ENCODE peak calls at places on chromosome 20, in eight cellular contexts. K is fibroblast of lung, W is DND-41, M is neural progenitor cell, O is left ventricle myocardium inferior, B is ascending aorta, V is hepatocyte, X is A549. I is an unnamed sample.

GRCh38 chr20:14984305-14984704 is 646.9 kb upstream of the FLRT3 start:
- DNase-seq in O (no peak), B (no peak), K (no peak), X (no peak), W (no peak), M (no peak), V (no peak), I (no peak)

GRCh38 chr20:41034239-41034638 is 5.6 kb downstream of the TOP1 start:
- DNase-seq in V (no peak), M (no peak), W (no peak), B (no peak), O (no peak), K (no peak), X (no peak), I (no peak)

GRCh38 chr20:33434434-33434833 is 9.1 kb downstream of the SNTA1 start:
- DNase-seq in W (no peak), O (no peak), B (no peak), X (no peak), M (no peak), V (no peak), K (no peak), I (no peak)

GRCh38 chr20:2693286-2693995 is 861 bp downstream of the EBF4 start:
- DNase-seq in M (peak), V (peak), W (no peak), K (peak), X (peak), B (peak), O (peak), I (peak)

GRCh38 chr20:53829086-53829703 is 235.6 kb upstream of the ZNF217 start:
- DNase-seq in B (no peak), M (no peak), X (peak), W (no peak), K (peak), V (peak), O (no peak), I (peak)

GRCh38 chr20:60694763-60695162 is 557.3 kb upstream of the CDH4 start:
- DNase-seq in M (no peak), O (no peak), V (no peak), X (no peak), B (no peak), K (peak), W (no peak), I (no peak)

GRCh38 chr20:25177890-25178321 is 17.6 kb upstream of the ENTPD6 start:
- DNase-seq in M (no peak), K (peak), V (no peak), X (no peak), W (no peak), B (no peak), O (no peak), I (no peak)

GRCh38 chr20:48847498-48848205 is 19.9 kb upstream of the PREX1 start:
- DNase-seq in M (no peak), O (no peak), B (no peak), V (no peak), K (no peak), X (no peak), W (no peak), I (no peak)

GRCh38 chr20:47347661-47348462 is 8.6 kb downstream of the ZMYND8 start:
- DNase-seq in B (no peak), V (no peak), X (no peak), K (no peak), M (no peak), W (no peak), O (no peak), I (no peak)

GRCh38 chr20:44231193-44231592 is 15.9 kb upstream of the GDAP1L1 start:
- DNase-seq in M (no peak), O (no peak), K (no peak), V (no peak), W (no peak), B (no peak), X (no peak), I (no peak)

GRCh38 chr20:40538126-40538525 is 150.9 kb downstream of the MAFB start:
- DNase-seq in B (no peak), W (no peak), X (no peak), K (no peak), O (no peak), V (no peak), M (no peak), I (no peak)

GRCh38 chr20:32546918-32547752 is 38.0 kb downstream of the NOL4L start:
- DNase-seq in M (no peak), B (no peak), O (no peak), V (no peak), X (no peak), W (no peak), K (no peak), I (no peak)

GRCh38 chr20:4468114-4468513 is 253.6 kb upstream of the PRND start:
- DNase-seq in X (no peak), M (no peak), V (no peak), W (no peak), K (no peak), B (no peak), O (no peak), I (no peak)

GRCh38 chr20:23047738-23048214 is 1.7 kb downstream of the THBD start:
- DNase-seq in M (peak), O (no peak), B (peak), W (no peak), X (no peak), V (no peak), K (no peak), I (no peak)

GRCh38 chr20:64055893-64056638 is 6.6 kb upstream of the SOX18 start:
- DNase-seq in V (peak), K (no peak), O (peak), W (no peak), B (no peak), X (no peak), M (peak), I (no peak)

GRCh38 chr20:63096681-63097335 is 90.0 kb upstream of the BHLHE23 start:
- DNase-seq in B (peak), O (peak), K (no peak), M (no peak), W (no peak), X (no peak), V (no peak), I (no peak)

GRCh38 chr20:49563015-49563980 is 4.6 kb downstream of the PTGIS start:
- DNase-seq in O (no peak), M (no peak), W (no peak), K (no peak), B (peak), V (no peak), X (no peak), I (no peak)

GRCh38 chr20:41141153-41141815 is 3.9 kb downstream of the PLCG1 start:
- DNase-seq in W (no peak), X (no peak), K (peak), V (no peak), M (no peak), O (peak), B (no peak), I (peak)

GRCh38 chr20:23132930-23133559 is 46.9 kb upstream of the CD93 start:
- DNase-seq in O (peak), K (no peak), M (no peak), B (no peak), V (no peak), X (no peak), W (peak), I (peak)

GRCh38 chr20:11529046-11529445 is 388.6 kb upstream of the BTBD3 start:
- DNase-seq in B (no peak), X (no peak), O (no peak), W (no peak), V (no peak), K (no peak), M (no peak), I (no peak)

GRCh38 chr20:6533828-6534388 is 233.6 kb upstream of the BMP2 start:
- DNase-seq in X (no peak), O (no peak), K (peak), W (no peak), M (peak), V (peak), B (no peak), I (peak)

GRCh38 chr20:35012227-35013069 is 56.8 kb downstream of the MYH7B start:
- DNase-seq in K (no peak), W (no peak), B (peak), X (no peak), M (no peak), V (no peak), O (no peak), I (peak)

GRCh38 chr20:44618318-44618731 is 33.2 kb downstream of the ADA start:
- DNase-seq in X (no peak), W (no peak), M (no peak), B (no peak), V (no peak), K (no peak), O (peak), I (no peak)

GRCh38 chr20:37956099-37956498 is 53.2 kb downstream of the VSTM2L start:
- DNase-seq in K (no peak), X (no peak), M (no peak), V (no peak), B (no peak), W (no peak), O (no peak), I (no peak)

GRCh38 chr20:61682998-61683681 is 382.5 kb downstream of the TAF4 start:
- DNase-seq in V (no peak), K (peak), B (no peak), M (no peak), W (no peak), O (no peak), X (no peak), I (no peak)

GRCh38 chr20:56411759-56412472 is at the start of gene CASS4:
- DNase-seq in K (peak), B (no peak), V (peak), X (no peak), W (no peak), O (no peak), M (no peak), I (peak)

GRCh38 chr20:38658879-38659612 is 57.4 kb downstream of the ARHGAP40 start:
- DNase-seq in X (peak), O (no peak), M (peak), K (no peak), V (peak), W (no peak), B (no peak), I (no peak)

GRCh38 chr20:47334022-47334551 is 22.4 kb downstream of the ZMYND8 start:
- DNase-seq in X (peak), K (peak), W (no peak), V (peak), B (peak), O (no peak), M (no peak), I (peak)

GRCh38 chr20:25300496-25301170 is 52.7 kb downstream of the PYGB start:
- DNase-seq in V (no peak), X (no peak), B (no peak), O (no peak), W (no peak), M (peak), K (peak), I (peak)

GRCh38 chr20:17646209-17646717 is 35.8 kb downstream of the RRBP1 start:
- DNase-seq in O (no peak), X (no peak), K (no peak), B (no peak), V (no peak), M (no peak), W (no peak), I (no peak)

GRCh38 chr20:50153153-50153499 is 397 bp downstream of the PEDS1 start:
- DNase-seq in K (no peak), O (no peak), M (peak), B (no peak), X (no peak), V (no peak), W (no peak), I (no peak)

GRCh38 chr20:15699431-15700146 is 873.7 kb downstream of the KIF16B start:
- DNase-seq in V (no peak), O (no peak), W (no peak), M (no peak), X (no peak), K (no peak), B (no peak), I (no peak)

GRCh38 chr20:41534842-41535241 is 83.3 kb downstream of the CHD6 start:
- DNase-seq in K (peak), X (no peak), W (no peak), B (no peak), O (no peak), V (no peak), M (no peak), I (no peak)

GRCh38 chr20:38242848-38243449 is 17.6 kb downstream of the KIAA1755 start:
- DNase-seq in M (peak), W (peak), V (no peak), B (no peak), X (no peak), K (no peak), O (no peak), I (no peak)

GRCh38 chr20:63176448-63177133 is 39.3 kb downstream of the YTHDF1 start:
- DNase-seq in O (no peak), B (no peak), X (no peak), K (no peak), W (no peak), M (peak), V (no peak), I (no peak)

GRCh38 chr20:48523191-48523757 is 304.5 kb downstream of the PREX1 start:
- DNase-seq in V (peak), W (peak), K (peak), O (no peak), M (peak), B (no peak), X (peak), I (peak)

GRCh38 chr20:60437418-60437817 is 479.2 kb downstream of the CDH26 start:
- DNase-seq in W (no peak), V (no peak), O (no peak), K (no peak), X (no peak), M (no peak), B (no peak), I (no peak)

GRCh38 chr20:61953789-61954125 is 111.9 kb downstream of the TAF4 start:
- DNase-seq in O (no peak), B (no peak), X (no peak), M (no peak), V (no peak), W (no peak), K (no peak), I (no peak)

GRCh38 chr20:48722002-48722731 is 105.6 kb downstream of the PREX1 start:
- DNase-seq in X (no peak), V (no peak), K (peak), W (no peak), O (no peak), M (no peak), B (peak), I (peak)

DNA sequence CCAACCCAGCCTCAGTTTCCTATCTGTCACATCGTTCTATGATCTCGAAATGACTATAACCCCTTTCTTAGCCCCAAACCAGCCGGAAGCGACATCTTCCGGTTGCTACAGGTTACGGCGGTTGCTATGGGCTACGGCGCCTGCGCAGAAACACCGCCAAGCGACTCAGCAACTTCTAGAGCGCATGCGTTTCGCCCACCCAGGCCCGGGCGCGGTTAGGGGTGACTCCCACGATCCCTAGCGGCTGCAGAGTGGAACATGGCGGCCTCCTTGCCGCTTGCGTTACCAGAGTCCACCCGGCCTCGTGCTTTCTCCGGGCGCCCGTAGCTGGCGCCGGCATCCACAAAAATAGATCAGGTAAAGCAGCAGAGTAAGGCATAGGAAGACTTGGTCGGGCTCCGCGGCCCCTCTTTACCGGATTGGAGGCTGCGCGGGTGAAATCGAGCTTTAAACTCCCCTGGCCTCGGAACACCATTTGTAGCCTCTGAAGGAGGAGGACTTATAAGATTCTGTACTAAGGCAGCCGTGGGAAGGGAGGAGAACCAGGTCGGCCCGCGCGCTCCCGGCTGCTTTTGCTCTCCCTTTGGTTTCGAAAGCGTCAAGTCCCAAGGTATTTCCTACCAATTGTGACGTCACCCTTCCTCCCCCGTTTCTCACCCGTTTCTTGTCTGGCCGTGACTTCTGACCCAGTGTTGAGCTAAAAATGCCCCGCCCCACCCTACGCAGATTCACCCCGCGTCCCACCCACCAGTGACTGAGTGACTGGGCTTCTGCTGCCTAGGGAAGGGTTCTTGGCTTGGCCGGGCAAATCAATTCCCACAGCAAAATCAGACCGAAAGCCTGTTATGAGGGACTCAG is 3.5 kb downstream of the SDCBP2 start:
- DNase-seq in K (peak), O (peak), X (peak), M (peak), V (peak), W (peak), B (peak), I (peak)
- TF ChIP-seq CTCF in K (no peak), O (peak), X (no peak), M (no peak), V (no peak), W (peak), B (peak), I (no peak)

GRCh38 chr20:7841291-7841966 is 98.8 kb downstream of the HAO1 start:
- DNase-seq in K (peak), V (no peak), O (no peak), X (peak), W (no peak), M (no peak), B (no peak), I (peak)
- H3K4me3 ChIP-seq in K (no peak), V (no peak), O (no peak), X (peak), W (no peak), M (no peak), B (no peak), I (no peak)

DNA sequence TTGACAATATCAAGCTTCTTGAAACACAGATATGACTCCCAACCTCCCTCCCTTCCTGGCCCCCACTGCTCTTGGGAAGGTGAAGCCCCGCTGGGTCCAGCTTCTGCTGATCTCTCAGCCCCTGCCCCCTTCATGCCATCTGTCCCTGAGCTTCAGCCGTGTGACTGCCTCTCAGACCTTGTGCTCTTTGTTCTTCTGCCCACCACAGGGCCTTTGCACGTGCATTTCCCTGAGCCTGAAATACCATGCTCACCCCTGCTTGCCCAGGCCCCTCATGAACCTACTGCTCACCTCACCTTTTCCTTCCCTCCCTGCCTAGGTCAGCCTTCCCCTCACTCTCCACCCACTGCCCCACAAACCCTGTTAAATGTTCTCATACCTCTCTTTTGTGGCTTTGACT is 241.7 kb upstream of the PMEPA1 start:
- DNase-seq in M (no peak), B (no peak), K (no peak), O (no peak), W (no peak), V (no peak), X (no peak), I (no peak)
- TF ChIP-seq CTCF in M (no peak), B (no peak), K (no peak), O (no peak), W (no peak), V (no peak), X (no peak), I (no peak)

GRCh38 chr20:1654994-1655393 is 2.6 kb downstream of the SIRPG start:
- DNase-seq in V (no peak), W (no peak), K (no peak), M (no peak), X (no peak), B (no peak), O (no peak), I (no peak)
- H3K4me3 ChIP-seq in V (no peak), W (no peak), K (no peak), M (no peak), X (no peak), B (no peak), O (no peak), I (no peak)